ENCODE peak calls at places on chromosomes 1 and 21, in four cellular contexts. L, Y, I and J are unnamed samples. For H3K4me1, the result is how much of the 10 kb centered on the place peaks cover.

GRCh38 chr1:11882814-11883538 is 24.2 kb upstream of the NPPB start:
- DNase-seq in L (no peak), I (peak), Y (no peak), J (no peak)

GRCh38 chr1:65788762-65789161 is 3.9 kb upstream of the PDE4B start:
- DNase-seq in Y (no peak), L (no peak), I (no peak), J (no peak)

GRCh38 chr1:243819438-243819839 is 30.6 kb downstream of the AKT3 start:
- DNase-seq in Y (no peak), L (no peak), I (no peak), J (no peak)

GRCh38 chr1:23793018-23793781 is 2.3 kb downstream of the LYPLA2 start:
- DNase-seq in I (peak), Y (peak), L (no peak), J (no peak)

GRCh38 chr1:172946814-172947507 is 103.8 kb downstream of the TNFSF18 start:
- DNase-seq in I (no peak), L (no peak), Y (no peak), J (no peak)

GRCh38 chr21:14762734-14763694 is 216.9 kb upstream of the SAMSN1 start:
- DNase-seq in L (no peak), I (no peak), Y (no peak), J (no peak)

GRCh38 chr1:224497714-224498573 is 63.3 kb upstream of the WDR26 start:
- DNase-seq in L (no peak), Y (no peak), I (peak), J (peak)

GRCh38 chr1:12078938-12079861 is 16.1 kb downstream of the TNFRSF8 start:
- DNase-seq in I (peak), Y (peak), L (peak), J (no peak)

GRCh38 chr1:74673351-74674111 is at the start of gene ERICH3:
- DNase-seq in L (no peak), Y (peak), I (no peak), J (no peak)

GRCh38 chr1:101242331-101243050 is 5.7 kb downstream of the S1PR1 start:
- DNase-seq in Y (no peak), L (no peak), I (no peak), J (no peak)

GRCh38 chr1:179883739-179884138 is 1.7 kb downstream of the TOR1AIP1 start:
- DNase-seq in I (no peak), L (no peak), Y (no peak), J (no peak)

GRCh38 chr1:54950361-54951163 is 29.9 kb upstream of the TMEM61 start:
- DNase-seq in Y (peak), I (peak), L (peak), J (peak)

GRCh38 chr1:152878042-152878441 is at the start of gene SMCP:
- DNase-seq in Y (no peak), I (no peak), L (no peak), J (no peak)

GRCh38 chr1:1116701-1117468 is 996 bp upstream of the C1orf159 start:
- DNase-seq in L (no peak), Y (no peak), I (no peak), J (no peak)

GRCh38 chr21:31326478-31327247 is 17.4 kb downstream of the TIAM1 start:
- DNase-seq in I (no peak), Y (no peak), L (no peak), J (no peak)

GRCh38 chr21:35927262-35927661 is 133.1 kb downstream of the SETD4 start:
- DNase-seq in I (no peak), L (no peak), Y (no peak), J (no peak)

GRCh38 chr1:117793396-117793795 is 136.0 kb downstream of the GDAP2 start:
- DNase-seq in L (no peak), Y (no peak), I (no peak), J (no peak)

GRCh38 chr1:4724695-4725250 is 70.4 kb downstream of the AJAP1 start:
- DNase-seq in Y (no peak), L (no peak), I (no peak), J (no peak)

GRCh38 chr1:248805905-248806304 is 19.8 kb downstream of the SH3BP5L start:
- DNase-seq in Y (peak), L (no peak), I (no peak), J (no peak)

GRCh38 chr1:109158433-109158832 is 44.5 kb downstream of the ELAPOR1 start:
- DNase-seq in Y (peak), L (no peak), I (no peak), J (no peak)

GRCh38 chr21:42991992-42992740 is 17.8 kb downstream of the PKNOX1 start:
- DNase-seq in Y (peak), I (peak), L (no peak), J (peak)
- H3K27ac ChIP-seq in Y (peak), I (no peak), L (no peak), J (peak)

DNA sequence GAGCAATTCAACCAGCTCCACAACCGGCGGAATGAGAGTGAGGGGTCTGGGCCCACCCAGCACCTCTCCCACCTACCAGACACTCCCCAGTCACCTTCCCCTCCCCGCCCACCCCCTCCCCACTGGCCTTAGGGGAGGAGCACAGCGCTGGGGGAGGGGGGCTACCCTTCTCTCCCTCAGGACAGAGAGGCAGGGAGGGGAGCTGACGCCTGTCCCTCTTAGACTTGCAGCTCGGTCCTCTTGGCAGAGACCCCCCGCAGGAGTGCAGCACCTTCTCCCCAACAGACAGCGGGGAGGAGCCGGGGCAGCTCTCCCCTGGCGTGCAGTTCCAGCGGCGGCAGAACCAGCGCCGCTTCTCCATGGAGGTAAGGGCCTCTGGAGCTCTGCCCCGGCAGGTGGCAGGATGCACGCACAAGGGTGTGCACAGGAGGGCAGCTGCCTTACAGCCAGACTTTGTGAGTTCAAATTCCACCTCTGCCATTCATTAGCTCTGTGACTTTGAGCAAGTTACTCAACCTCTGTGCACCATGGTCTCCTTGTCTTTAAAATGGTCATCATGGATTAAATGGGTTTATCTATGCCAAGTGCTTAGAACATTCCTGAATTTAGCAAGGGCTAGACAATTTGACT is 18.9 kb downstream of the CDK18 start:
- DNase-seq in L (no peak), Y (no peak), I (no peak), J (no peak)
- H3K4me1 ChIP-seq in L (under half), Y (under half), I (under half), J (under half)

DNA sequence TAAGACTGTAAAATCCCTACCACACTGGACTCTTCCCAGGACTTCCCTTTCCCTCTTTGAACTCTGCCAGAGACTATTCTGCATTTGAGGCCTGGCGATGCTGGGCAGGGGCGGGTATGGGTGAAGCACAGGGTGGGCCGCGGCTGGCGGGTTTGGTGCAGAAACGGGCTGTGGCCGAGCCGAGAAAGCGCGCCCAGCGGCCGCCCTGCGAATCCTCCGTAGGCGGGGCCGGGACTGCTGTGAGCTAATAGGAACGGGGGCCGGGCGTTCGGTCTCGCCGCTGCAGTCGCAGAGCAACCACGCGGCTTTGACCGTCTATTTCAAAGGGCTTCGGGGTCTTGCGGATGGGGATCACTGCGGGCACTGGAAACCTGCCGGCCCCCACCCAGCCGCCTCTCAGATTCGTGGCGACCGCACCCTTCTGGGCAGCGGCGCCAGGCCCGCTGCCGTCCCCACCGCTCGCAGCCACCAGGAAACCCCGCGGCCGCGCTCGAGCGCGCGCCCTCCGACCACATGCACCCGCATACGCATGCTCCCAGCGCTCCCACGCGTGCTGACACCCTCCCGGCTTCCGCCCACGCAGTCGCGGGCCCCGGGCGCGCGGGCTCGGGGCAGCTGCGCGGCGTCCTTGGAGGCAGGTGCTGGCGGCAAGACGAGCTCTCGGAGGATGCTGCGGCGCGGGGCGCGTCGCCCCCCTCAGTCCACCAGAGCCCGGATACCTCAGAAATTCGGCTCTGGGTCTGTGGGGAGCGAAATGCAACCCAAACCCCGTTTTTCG is 32.7 kb downstream of the DNTTIP2 start:
- DNase-seq in Y (peak), L (peak), I (peak), J (peak)
- H3K27ac ChIP-seq in Y (peak), L (peak), I (peak), J (peak)

GRCh38 chr1:25553749-25554425 is 10.5 kb downstream of the LDLRAP1 start:
- DNase-seq in L (no peak), Y (no peak), I (no peak), J (no peak)

GRCh38 chr1:25550155-25550506 is 6.7 kb downstream of the LDLRAP1 start:
- DNase-seq in L (no peak), Y (no peak), I (no peak), J (no peak)

GRCh38 chr1:25548601-25549000 is 5.2 kb downstream of the LDLRAP1 start:
- DNase-seq in I (no peak), Y (no peak), L (no peak), J (no peak)

GRCh38 chr1:25549273-25550154 is 6.1 kb downstream of the LDLRAP1 start:
- DNase-seq in Y (peak), I (peak), L (no peak), J (no peak)

GRCh38 chr1:25550683-25551310 is 7.4 kb downstream of the LDLRAP1 start:
- DNase-seq in L (no peak), Y (no peak), I (no peak), J (no peak)
- H3K4me1 ChIP-seq in L (half or more), Y (half or more), I (under half), J (under half)

DNA sequence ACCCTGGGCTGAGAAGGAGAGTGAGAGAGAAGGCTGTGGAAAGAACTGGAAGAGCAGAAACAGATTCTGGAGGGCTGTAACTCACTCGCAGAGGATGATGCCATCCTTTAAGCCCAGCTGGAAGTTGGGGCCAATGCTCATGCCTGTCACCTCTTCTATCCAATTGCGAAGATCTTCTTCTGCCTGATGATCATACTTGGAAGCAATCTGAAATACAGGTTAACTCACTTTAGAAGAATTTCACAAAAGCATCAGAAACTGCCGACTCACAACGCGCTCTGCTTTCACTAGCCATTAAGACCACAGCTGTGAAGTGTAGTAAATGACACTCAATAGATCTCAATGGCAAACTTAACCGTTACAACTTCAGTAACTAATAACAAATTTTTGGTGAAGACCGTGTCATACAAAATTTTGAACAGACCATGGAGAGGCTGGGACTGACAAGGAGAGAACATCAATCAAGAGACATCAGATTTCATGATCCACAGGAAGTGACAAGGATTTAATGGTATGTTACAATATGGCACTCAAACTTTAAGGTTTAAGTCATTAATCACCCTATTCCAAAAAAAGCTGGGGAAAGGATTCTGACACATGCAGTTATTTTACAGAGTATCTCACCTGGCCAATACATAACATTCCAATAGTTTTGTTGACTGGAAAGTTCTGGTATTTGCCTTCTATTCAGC is 23.4 kb downstream of the CNN3 start:
- DNase-seq in L (no peak), I (no peak), Y (no peak), J (no peak)
- H3K27ac ChIP-seq in L (no peak), I (peak), Y (no peak), J (no peak)

DNA sequence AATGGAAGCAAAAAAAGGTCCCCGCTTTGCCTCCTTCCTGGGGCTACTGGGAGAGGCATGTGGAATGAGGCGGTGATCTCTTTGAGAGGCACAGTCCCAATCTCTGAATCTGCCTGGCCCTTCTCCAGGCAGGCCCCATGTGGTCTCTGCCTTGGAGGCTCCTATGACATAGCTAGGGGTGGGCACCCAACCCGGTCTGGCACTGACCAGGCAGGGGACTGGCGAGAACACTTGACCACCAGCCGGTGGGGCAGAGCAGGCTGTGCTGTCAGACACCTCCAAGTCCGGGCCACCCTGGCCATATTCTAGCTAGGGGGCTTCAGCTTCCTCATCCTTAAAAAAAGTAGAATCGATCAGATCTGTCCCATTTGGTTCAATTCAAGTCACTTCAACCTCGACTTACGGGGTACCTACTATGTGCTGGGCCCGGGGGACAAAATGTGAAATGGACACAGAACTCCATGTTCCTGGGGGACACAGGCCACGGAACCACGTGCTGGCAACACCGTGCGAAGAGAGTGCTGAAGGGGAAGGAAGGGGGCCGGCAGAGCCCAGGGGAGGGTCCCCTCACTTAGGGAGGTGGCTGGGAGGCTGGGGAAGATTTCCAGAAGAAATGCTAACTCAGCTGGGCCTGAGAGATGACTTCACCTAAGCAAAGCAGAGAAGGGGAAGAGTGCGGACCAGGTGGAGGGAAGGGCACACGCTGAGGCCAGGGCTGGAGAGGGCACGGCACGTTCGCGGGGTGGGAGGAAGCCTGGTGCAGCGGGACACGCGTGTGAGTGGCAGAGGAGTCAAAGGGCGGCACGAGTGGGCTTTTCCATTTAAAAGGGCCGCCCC is 33.3 kb downstream of the HSPG2 start:
- DNase-seq in I (no peak), Y (peak), L (no peak), J (no peak)
- H3K4me1 ChIP-seq in I (under half), Y (half or more), L (half or more), J (under half)

DNA sequence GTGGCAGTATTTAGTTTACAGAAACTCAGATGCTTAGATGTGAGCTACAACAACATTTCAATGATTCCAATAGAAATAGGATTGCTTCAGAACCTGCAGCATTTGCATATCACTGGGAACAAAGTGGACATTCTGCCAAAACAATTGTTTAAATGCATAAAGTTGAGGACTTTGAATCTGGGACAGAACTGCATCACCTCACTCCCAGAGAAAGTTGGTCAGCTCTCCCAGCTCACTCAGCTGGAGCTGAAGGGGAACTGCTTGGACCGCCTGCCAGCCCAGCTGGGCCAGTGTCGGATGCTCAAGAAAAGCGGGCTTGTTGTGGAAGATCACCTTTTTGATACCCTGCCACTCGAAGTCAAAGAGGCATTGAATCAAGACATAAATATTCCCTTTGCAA is 59.7 kb upstream of the ZNF326 start:
- DNase-seq in L (no peak), I (no peak), Y (no peak), J (no peak)
- H3K27ac ChIP-seq in L (no peak), I (no peak), Y (no peak), J (no peak)